ENCODE peak calls at places on chromosome 1, in six cellular contexts. G is AG09309, R is adrenal gland, W is right atrium auricular region, Z is tibial nerve, J is heart left ventricle. Y is an unnamed sample.

GRCh38 chr1:64139877-64140276 is 63.5 kb upstream of the UBE2U start:
- DNase-seq in J (no peak), W (no peak), R (no peak), G (no peak), Z (no peak), Y (no peak)

GRCh38 chr1:155970531-155971167 is 7.7 kb downstream of the ARHGEF2 start:
- DNase-seq in Z (peak), W (peak), G (no peak), R (peak), J (peak), Y (peak)

GRCh38 chr1:183702087-183702812 is 49.1 kb upstream of the APOBEC4 start:
- DNase-seq in G (no peak), Z (no peak), R (no peak), J (no peak), W (no peak), Y (peak)

GRCh38 chr1:174359454-174359805 is 88.3 kb upstream of the GPR52 start:
- DNase-seq in W (no peak), Z (no peak), R (no peak), J (no peak), G (no peak), Y (no peak)

GRCh38 chr1:22489823-22490222 is 38.2 kb downstream of the ZBTB40 start:
- DNase-seq in J (no peak), W (no peak), R (no peak), G (no peak), Z (no peak), Y (no peak)

GRCh38 chr1:150567341-150567716 is 12.1 kb downstream of the MCL1 start:
- DNase-seq in G (no peak), J (no peak), Z (no peak), W (no peak), R (no peak), Y (no peak)

GRCh38 chr1:153613406-153613805 is 469 bp upstream of the S100A16 start:
- DNase-seq in J (no peak), Z (no peak), G (no peak), W (no peak), R (no peak), Y (no peak)

GRCh38 chr1:7110306-7110705 is 325.1 kb downstream of the CAMTA1 start:
- DNase-seq in W (no peak), G (no peak), Z (no peak), R (no peak), J (no peak), Y (no peak)

GRCh38 chr1:76500111-76500510 is 367.2 kb upstream of the ST6GALNAC5 start:
- DNase-seq in J (no peak), Z (no peak), R (no peak), G (no peak), W (no peak), Y (no peak)

GRCh38 chr1:216888721-216889120 is 165.5 kb upstream of the ESRRG start:
- DNase-seq in W (no peak), R (no peak), J (no peak), Z (no peak), G (no peak), Y (no peak)

GRCh38 chr1:41463516-41463915 is 21.0 kb downstream of the EDN2 start:
- DNase-seq in Z (no peak), R (no peak), J (no peak), G (no peak), W (no peak), Y (no peak)

GRCh38 chr1:112937495-112937894 is 18.5 kb downstream of the SLC16A1 start:
- DNase-seq in J (no peak), G (no peak), W (no peak), R (no peak), Z (no peak), Y (no peak)
- H3K4me3 ChIP-seq in J (no peak), G (no peak), W (no peak), R (no peak), Z (no peak), Y (no peak)

GRCh38 chr1:185559684-185560310 is 174.4 kb upstream of the HMCN1 start:
- DNase-seq in Z (no peak), G (peak), W (peak), R (peak), J (peak), Y (peak)
- TF ChIP-seq CTCF in Z (peak), G (peak), W (no peak), R (peak), J (peak), Y (peak)

DNA sequence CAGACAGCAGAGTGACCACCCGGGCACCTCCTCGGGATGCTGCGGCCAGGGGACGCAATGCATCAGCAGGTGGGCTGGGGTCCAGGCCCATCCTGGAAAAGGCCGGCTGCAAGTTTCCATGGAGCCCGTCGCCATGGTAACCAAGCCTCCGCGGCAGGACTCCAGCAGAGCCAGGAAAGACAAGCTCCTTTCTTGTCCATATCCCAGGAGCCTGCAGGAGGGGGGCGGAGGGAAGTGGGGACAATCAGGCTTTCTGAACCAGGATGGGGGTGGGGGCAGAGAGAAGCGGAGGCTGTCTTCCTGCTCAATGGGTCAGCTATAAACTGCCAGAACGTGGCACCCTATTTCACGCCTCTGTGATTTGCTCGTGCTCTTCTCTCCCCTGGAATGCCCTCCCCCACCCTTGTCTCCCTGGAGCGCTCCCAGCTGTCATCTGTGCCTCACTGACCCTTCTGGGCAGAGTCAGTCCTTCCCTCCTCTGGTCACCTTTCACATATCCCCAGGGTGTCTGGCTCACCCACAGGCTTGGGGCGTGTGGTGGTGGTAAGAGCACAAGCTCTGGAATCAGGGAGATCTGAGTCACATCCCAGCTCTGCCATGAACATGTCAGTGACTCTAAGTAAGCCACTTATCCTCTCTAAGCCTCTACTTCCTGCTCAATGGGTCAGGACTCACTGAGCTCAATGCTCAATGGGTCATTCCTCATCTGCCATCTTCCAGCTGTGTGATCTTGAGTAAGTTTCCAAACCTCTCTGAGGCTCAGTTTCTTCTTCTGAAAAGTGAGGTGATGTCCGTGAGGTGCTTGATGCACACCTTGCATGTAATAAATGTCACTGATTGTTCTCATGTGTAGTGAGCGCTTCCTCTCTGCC is 58.9 kb upstream of the LAPTM5 start:
- DNase-seq in R (no peak), Z (peak), W (no peak), J (peak), G (peak), Y (peak)
- H3K4me3 ChIP-seq in R (no peak), Z (no peak), W (no peak), J (no peak), G (no peak), Y (no peak)

DNA sequence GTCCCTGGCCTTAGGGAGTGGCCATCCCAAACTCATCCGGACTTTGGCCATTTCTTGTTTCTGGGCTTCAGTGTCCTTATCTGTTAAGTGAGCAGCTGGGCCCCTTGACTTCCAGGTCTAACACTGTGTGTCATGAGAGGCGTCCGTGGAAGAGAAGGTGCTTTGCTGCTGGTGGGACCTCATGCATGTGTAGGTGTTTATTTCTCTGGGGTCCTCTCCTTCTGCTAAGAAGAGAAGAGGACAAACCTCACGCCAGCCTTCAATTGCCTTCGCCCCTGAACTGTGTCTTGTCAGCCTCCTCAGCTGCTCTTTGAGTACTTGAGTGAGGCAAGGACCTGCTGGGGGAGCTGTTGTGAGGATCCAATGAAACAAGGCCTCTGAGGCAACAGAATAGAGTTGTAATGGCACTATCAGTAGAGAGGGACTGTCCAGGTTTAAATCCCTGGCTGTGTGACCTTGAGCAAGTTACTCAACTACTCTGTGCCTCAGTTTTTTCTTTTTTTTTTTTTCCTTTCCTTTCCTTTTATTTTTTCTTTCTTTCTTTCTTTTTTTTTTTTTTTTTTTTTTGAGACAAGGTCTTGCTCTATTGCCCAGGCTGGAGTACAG is 72.4 kb downstream of the RUNX3 start:
- DNase-seq in G (no peak), J (no peak), W (no peak), Z (no peak), R (no peak), Y (no peak)
- TF ChIP-seq CTCF in G (peak), J (no peak), W (no peak), Z (no peak), R (no peak), Y (no peak)

DNA sequence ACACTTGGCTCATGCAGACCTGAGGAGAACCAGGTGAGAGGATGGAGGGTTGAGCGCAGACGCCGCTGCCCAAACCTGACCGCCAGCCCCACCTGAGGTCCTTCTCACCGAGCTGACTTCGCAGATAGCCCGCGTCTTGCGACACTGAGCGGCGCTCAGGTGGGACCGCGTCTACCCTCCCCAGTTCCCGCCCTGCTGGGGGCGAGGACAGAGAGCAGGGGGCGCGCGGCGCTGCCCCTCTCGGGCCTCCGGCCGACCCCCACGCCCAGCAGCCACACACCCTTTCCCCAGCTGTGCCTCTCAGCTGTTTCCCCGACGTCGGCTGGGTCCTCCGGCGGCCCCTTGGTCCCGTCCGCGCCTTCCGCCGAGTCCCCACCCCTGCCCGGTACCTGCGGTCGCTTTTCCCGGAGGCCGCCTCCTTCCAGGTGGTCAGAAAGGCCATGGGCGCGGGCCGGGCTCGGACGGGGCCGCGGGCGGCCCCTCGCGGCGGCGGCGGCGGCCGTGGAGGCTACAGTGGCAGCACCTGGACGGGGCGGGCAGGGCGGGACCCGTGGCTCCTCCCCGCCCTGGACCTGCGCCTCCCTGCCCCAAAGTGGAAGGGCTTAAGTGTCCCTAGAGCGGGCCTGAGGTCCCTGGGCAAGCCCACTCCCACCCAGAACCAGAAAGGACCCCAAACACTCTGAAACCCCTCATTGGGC is 14.4 kb upstream of the TTC39A start:
- DNase-seq in R (no peak), J (no peak), Z (no peak), G (no peak), W (no peak), Y (no peak)
- H3K4me3 ChIP-seq in R (no peak), J (no peak), Z (no peak), G (no peak), W (peak), Y (no peak)

GRCh38 chr1:237670296-237670695 is 220.4 kb downstream of the ZP4 start:
- DNase-seq in W (no peak), Z (no peak), J (no peak), G (no peak), R (no peak), Y (no peak)

GRCh38 chr1:237671935-237672334 is 218.8 kb downstream of the ZP4 start:
- DNase-seq in G (no peak), Z (no peak), J (no peak), R (no peak), W (no peak), Y (no peak)

GRCh38 chr1:237671262-237671661 is 219.5 kb downstream of the ZP4 start:
- DNase-seq in W (no peak), R (no peak), Z (no peak), J (no peak), G (no peak), Y (no peak)

GRCh38 chr1:237677979-237678378 is 212.7 kb downstream of the ZP4 start:
- DNase-seq in J (no peak), G (no peak), Z (no peak), R (no peak), W (no peak), Y (peak)

GRCh38 chr1:237672748-237673147 is 218.0 kb downstream of the ZP4 start:
- DNase-seq in J (no peak), R (no peak), W (no peak), Z (no peak), G (no peak), Y (no peak)
- TF ChIP-seq CTCF in J (no peak), R (no peak), W (no peak), Z (no peak), G (no peak), Y (no peak)

GRCh38 chr1:114757455-114758250 is at the start of gene CSDE1:
- DNase-seq in W (peak), G (peak), Z (peak), R (peak), J (peak), Y (peak)
- H3K4me3 ChIP-seq in W (peak), G (peak), Z (peak), R (peak), J (peak), Y (peak)

DNA sequence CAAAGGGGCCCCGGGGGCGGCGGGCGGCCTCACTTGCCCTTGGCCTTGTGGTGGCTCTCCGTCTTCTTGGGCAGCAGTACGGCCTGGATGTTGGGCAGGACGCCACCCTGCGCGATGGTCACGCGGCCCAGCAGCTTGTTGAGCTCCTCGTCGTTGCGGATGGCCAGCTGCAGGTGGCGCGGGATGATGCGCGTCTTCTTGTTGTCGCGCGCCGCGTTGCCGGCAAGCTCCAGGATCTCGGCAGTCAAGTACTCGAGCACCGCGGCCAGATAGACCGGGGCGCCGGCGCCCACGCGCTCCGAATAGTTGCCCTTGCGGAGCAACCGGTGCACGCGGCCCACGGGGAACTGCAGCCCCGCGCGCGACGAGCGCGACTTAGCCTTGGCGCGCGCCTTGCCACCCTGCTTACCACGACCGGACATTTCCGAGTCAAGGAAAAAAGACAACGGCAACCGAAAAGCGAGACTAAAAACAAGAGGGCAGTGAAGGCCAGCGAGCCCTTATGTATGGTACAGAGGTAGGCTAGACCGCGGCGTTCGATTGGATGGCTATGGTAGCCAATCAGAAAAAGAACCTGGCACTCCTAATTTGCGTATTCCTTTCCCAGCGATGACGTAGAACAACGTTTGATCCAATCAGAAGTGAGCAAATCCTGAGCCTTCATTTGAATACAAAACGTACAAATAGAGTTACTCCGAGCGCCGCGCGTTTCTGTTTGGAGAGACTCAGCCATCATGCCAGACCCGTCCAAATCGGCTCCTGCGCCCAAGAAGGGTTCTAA is 29.6 kb upstream of the RNF187 start:
- DNase-seq in Z (peak), R (peak), J (peak), G (peak), W (peak), Y (peak)
- TF ChIP-seq CTCF in Z (peak), R (peak), J (no peak), G (peak), W (no peak), Y (peak)

GRCh38 chr1:89758127-89758526 is 62.7 kb upstream of the LRRC8D start:
- DNase-seq in J (no peak), G (no peak), R (no peak), Z (no peak), W (no peak), Y (no peak)
- H3K4me3 ChIP-seq in J (no peak), G (no peak), R (no peak), Z (no peak), W (no peak), Y (no peak)

Y was measured in astrocyte of the spinal cord.